ENCODE peak calls at places on chromosomes 2 and 18, in five cellular contexts. Y is neural progenitor cell, Q is fibroblast of pulmonary artery, L is fibroblast of mammary gland, A is HFF-Myc. P is an unnamed sample.
A peak's percentile ranks its signal among the peaks of the same experiment; 100 is the strongest.

GRCh38 chr2:2828774-2829368 is 497.8 kb upstream of the MYT1L start:
- DNase-seq in Y (no peak), Q (peak; percentile 52), L (no peak), A (no peak), P (no peak)

GRCh38 chr18:48990497-48991298 is 39.9 kb upstream of the SMAD7 start:
- DNase-seq in Y (no peak), Q (peak; percentile 49), L (peak; percentile 71), A (no peak), P (no peak)

GRCh38 chr2:110994250-110994961 is 126.3 kb upstream of the BCL2L11 start:
- DNase-seq in Y (no peak), Q (no peak), L (no peak), A (no peak), P (no peak)

GRCh38 chr2:162333968-162334367 is 10.0 kb upstream of the GCA start:
- DNase-seq in Y (peak; percentile 42), Q (peak; percentile 35), L (peak; percentile 36), A (no peak), P (no peak)

GRCh38 chr2:159108178-159108893 is 139.9 kb downstream of the TANC1 start:
- DNase-seq in Y (no peak), Q (no peak), L (no peak), A (no peak), P (no peak)

GRCh38 chr2:60555066-60555793 is 1.8 kb upstream of the BCL11A start:
- DNase-seq in Y (peak; percentile 85), Q (peak; percentile 80), L (peak; percentile 51), A (no peak), P (peak; percentile 47)

GRCh38 chr2:234593636-234594035 is 96.8 kb upstream of the ARL4C start:
- DNase-seq in Y (no peak), Q (no peak), L (no peak), A (no peak), P (no peak)

GRCh38 chr18:35771172-35771571 is 189.6 kb downstream of the GALNT1 start:
- DNase-seq in Y (no peak), Q (no peak), L (no peak), A (no peak), P (no peak)

GRCh38 chr18:58596265-58596681 is 32.6 kb downstream of the ALPK2 start:
- DNase-seq in Y (no peak), Q (no peak), L (no peak), A (no peak), P (no peak)

GRCh38 chr2:241768251-241768711 is 8.3 kb upstream of the GAL3ST2 start:
- DNase-seq in Y (no peak), Q (no peak), L (no peak), A (no peak), P (no peak)

GRCh38 chr18:69727912-69728572 is 219.6 kb downstream of the CD226 start:
- DNase-seq in Y (no peak), Q (no peak), L (no peak), A (no peak), P (no peak)

GRCh38 chr18:9289698-9290097 is 44.9 kb upstream of the TWSG1 start:
- DNase-seq in Y (no peak), Q (no peak), L (no peak), A (no peak), P (no peak)

GRCh38 chr2:228535396-228535795 is 353.9 kb upstream of the SPHKAP start:
- DNase-seq in Y (peak; percentile 19), Q (no peak), L (peak; percentile 36), A (no peak), P (no peak)

GRCh38 chr2:41906325-41906700 is 141.5 kb upstream of the PKDCC start:
- DNase-seq in Y (peak; percentile 13), Q (peak; percentile 44), L (peak; percentile 30), A (peak; percentile 53), P (no peak)

GRCh38 chr18:21134895-21135294 is 23.3 kb upstream of the ROCK1 start:
- DNase-seq in Y (no peak), Q (peak; percentile 56), L (peak; percentile 49), A (no peak), P (no peak)

GRCh38 chr18:67081866-67082265 is 434.7 kb downstream of the DSEL start:
- DNase-seq in Y (no peak), Q (no peak), L (no peak), A (no peak), P (no peak)

GRCh38 chr18:47883771-47884413 is 46.6 kb downstream of the SMAD2 start:
- DNase-seq in Y (no peak), Q (peak; percentile 52), L (peak; percentile 74), A (no peak), P (peak; percentile 66)

GRCh38 chr2:170495896-170496295 is 219.2 kb upstream of the SP5 start:
- DNase-seq in Y (no peak), Q (no peak), L (no peak), A (no peak), P (no peak)

DNA sequence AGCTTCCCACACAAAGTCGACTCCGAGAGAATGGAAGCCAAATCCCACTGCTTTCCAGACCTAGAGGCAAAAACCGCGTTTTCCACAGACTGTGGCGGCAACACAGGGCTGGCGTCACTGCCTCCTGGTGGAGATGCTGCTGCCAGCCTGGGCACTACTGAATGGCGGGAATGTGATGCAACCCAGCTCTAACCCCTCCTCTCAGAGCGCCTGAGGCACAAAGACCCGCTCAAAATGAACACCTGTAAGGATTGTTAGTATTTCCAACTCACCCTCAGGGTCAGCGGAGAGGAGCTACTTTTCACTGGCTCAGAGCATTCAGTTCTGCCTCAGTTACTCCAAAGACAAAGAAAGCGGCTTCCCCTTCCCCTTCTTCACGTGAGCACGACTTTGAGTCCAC is 548.0 kb upstream of the SALL3 start:
- DNase-seq in Y (peak; percentile 46), Q (no peak), L (no peak), A (no peak), P (no peak)
- TF ChIP-seq CTCF in Y (peak; percentile 45), Q (no peak), L (no peak), A (no peak), P (no peak)

GRCh38 chr2:160373263-160374019 is 120.2 kb downstream of the RBMS1 start:
- DNase-seq in Y (no peak), Q (no peak), L (no peak), A (no peak), P (no peak)
- H3K4me3 ChIP-seq in Y (no peak overlapping the region), Q (no peak overlapping the region), L (no peak overlapping the region), A (no peak overlapping the region), P (no peak overlapping the region)

GRCh38 chr2:71068218-71069035 is at the start of gene NAGK:
- DNase-seq in Y (peak; percentile 98), Q (peak; percentile 97), L (peak; percentile 94), A (peak; percentile 81), P (peak; percentile 91)

GRCh38 chr2:71064754-71065621 is 3.5 kb upstream of the NAGK start:
- DNase-seq in Y (no peak), Q (no peak), L (peak; percentile 31), A (no peak), P (no peak)

GRCh38 chr2:71069376-71069775 is 928 bp downstream of the NAGK start:
- DNase-seq in Y (no peak), Q (no peak), L (peak; percentile 50), A (no peak), P (no peak)

GRCh38 chr2:71066856-71067255 is 1.6 kb upstream of the NAGK start:
- DNase-seq in Y (no peak), Q (no peak), L (no peak), A (no peak), P (no peak)

GRCh38 chr2:71067567-71068217 is 756 bp upstream of the NAGK start:
- DNase-seq in Y (no peak), Q (no peak), L (peak; percentile 22), A (no peak), P (no peak)
- TF ChIP-seq CTCF in Y (peak; percentile 10), Q (no peak), L (no peak), A (no peak), P (no peak)

DNA sequence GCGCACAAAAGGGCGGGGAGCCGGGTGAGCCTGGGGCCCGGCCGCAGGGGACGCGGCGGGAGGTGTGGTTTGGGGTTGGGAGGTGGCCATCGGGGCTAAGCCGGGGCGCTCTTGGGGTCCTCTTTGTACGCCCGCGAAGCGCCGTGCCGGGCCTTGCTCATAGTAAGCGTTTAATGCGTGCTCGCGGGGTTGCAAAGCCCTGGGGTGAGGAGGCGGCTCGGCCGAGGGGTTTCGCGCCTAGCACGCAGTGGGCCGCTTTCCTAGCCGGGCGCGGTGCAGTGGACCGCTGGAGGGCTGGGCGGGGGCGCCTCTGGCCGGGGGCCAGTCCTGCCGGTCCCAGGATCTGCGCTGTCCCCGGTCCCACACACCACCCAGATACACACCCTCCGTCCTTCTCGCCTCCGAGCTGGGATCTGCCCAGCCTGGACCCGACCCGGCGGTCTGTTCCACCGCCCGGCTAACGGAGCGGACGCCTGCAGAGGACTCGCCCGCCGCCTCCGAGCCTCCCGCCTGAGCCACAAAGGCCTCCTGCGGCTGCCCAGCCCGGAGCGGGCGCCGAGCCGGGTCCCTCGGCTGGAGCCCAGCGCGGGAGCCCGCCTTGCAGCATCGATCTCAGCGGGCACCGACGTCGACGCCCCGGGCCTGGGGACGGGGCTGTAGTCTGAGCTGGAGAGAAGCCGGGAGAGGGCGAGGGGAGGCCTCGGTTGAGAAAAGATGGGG is 564 bp downstream of the DPYSL5 start:
- DNase-seq in Y (peak; percentile 81), Q (no peak), L (no peak), A (no peak), P (no peak)
- H3K4me3 ChIP-seq in Y (peak overlapping the region; percentile 97), Q (no peak overlapping the region), L (no peak overlapping the region), A (no peak overlapping the region), P (peak overlapping the region; percentile 32)

DNA sequence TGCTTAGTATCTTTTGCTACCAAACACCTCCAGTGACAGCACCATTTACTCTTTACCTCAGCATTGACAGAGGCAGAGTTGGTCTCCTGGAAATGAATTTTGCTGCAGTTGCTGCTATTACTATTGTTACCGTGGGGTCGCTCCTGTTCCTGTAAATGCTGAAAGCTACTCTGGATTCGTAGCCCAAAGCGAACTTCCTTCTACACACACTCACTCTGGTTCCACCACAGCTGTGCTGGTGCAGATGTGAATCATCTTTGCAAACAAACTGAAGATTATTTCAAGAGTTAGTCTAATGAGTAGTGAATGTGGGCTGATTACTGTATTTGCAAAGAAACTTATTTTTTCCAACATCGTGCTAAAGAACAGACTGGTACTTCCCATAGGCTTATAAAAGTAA is 303.9 kb downstream of the LPIN1 start:
- DNase-seq in Y (no peak), Q (no peak), L (peak; percentile 78), A (peak; percentile 87), P (no peak)
- TF ChIP-seq CTCF in Y (no peak), Q (no peak), L (peak; percentile 12), A (peak; percentile 49), P (no peak)

P was measured in astrocyte of the cerebellum.